ENCODE peak calls at places on chromosomes 3 and 15, in five cellular contexts. T is ovary, S is coronary artery, Y is caudate nucleus, L is keratinocyte. Z is an unnamed sample.

GRCh38 chr3:22159004-22159695 is 408.1 kb upstream of the ZNF385D start:
- DNase-seq in L (no peak), S (no peak), T (no peak), Y (no peak), Z (peak)

GRCh38 chr3:87006844-87007439 is 16.0 kb upstream of the VGLL3 start:
- DNase-seq in L (no peak), T (no peak), S (no peak), Y (no peak), Z (no peak)

GRCh38 chr3:192817053-192817452 is 89.7 kb upstream of the FGF12 start:
- DNase-seq in Y (no peak), L (no peak), T (no peak), S (no peak), Z (peak)

GRCh38 chr15:95287774-95288173 is 1042.7 kb upstream of the NR2F2 start:
- DNase-seq in S (no peak), Y (no peak), L (no peak), T (peak), Z (no peak)

GRCh38 chr3:45011756-45012441 is 14.2 kb upstream of the CLEC3B start:
- DNase-seq in T (peak), L (peak), S (peak), Y (no peak), Z (no peak)

GRCh38 chr3:94303897-94304296 is 241.0 kb downstream of the NSUN3 start:
- DNase-seq in S (no peak), T (peak), L (no peak), Y (peak), Z (no peak)

GRCh38 chr3:61666032-61666431 is 104.7 kb downstream of the PTPRG start:
- DNase-seq in S (no peak), L (no peak), Y (no peak), T (no peak), Z (no peak)

GRCh38 chr3:19173945-19174344 is 25.6 kb downstream of the KCNH8 start:
- DNase-seq in S (no peak), Y (no peak), T (no peak), L (no peak), Z (no peak)

GRCh38 chr15:59622289-59622688 is 10.7 kb downstream of the GCNT3 start:
- DNase-seq in T (peak), S (no peak), Y (no peak), L (peak), Z (peak)

GRCh38 chr3:128727485-128727884 is 1.5 kb downstream of the RAB7A start:
- DNase-seq in S (no peak), Y (no peak), L (no peak), T (no peak), Z (no peak)

GRCh38 chr3:9834520-9835380 is 9.1 kb downstream of the RPUSD3 start:
- DNase-seq in T (no peak), S (no peak), L (no peak), Y (no peak), Z (no peak)

GRCh38 chr15:62756326-62756994 is 286.1 kb upstream of the TPM1 start:
- DNase-seq in Y (peak), S (peak), T (no peak), L (no peak), Z (no peak)

GRCh38 chr3:128180446-128180845 is 27.2 kb downstream of the EEFSEC start:
- DNase-seq in L (no peak), Y (no peak), T (no peak), S (no peak), Z (no peak)

GRCh38 chr15:36579792-36580431 is 486 bp downstream of the CDIN1 start:
- DNase-seq in S (no peak), T (no peak), L (no peak), Y (no peak), Z (no peak)

GRCh38 chr3:64916192-64916798 is 228.5 kb upstream of the ADAMTS9 start:
- DNase-seq in S (no peak), L (no peak), T (peak), Y (no peak), Z (no peak)

GRCh38 chr3:45957606-45958005 is 14.3 kb downstream of the CXCR6 start:
- DNase-seq in Y (peak), L (no peak), S (no peak), T (no peak), Z (no peak)

GRCh38 chr3:159634414-159634813 is 354.2 kb upstream of the IL12A start:
- DNase-seq in T (no peak), L (no peak), S (no peak), Y (no peak), Z (no peak)

GRCh38 chr15:50365570-50365969 is 10.6 kb upstream of the GABPB1 start:
- DNase-seq in Y (no peak), L (no peak), S (no peak), T (no peak), Z (no peak)

GRCh38 chr3:45437388-45437787 is 49.0 kb downstream of the LARS2 start:
- DNase-seq in L (no peak), S (no peak), T (no peak), Y (no peak), Z (no peak)

GRCh38 chr15:38474155-38474757 is 20.3 kb downstream of the FAM98B start:
- DNase-seq in S (no peak), T (no peak), L (peak), Y (no peak), Z (peak)

GRCh38 chr3:38283810-38284775 is 2.0 kb downstream of the SLC22A14 start:
- DNase-seq in T (no peak), L (no peak), S (no peak), Y (no peak), Z (no peak)

GRCh38 chr3:27216955-27217552 is 152.1 kb downstream of the NEK10 start:
- DNase-seq in L (peak), Y (no peak), S (no peak), T (no peak), Z (peak)

GRCh38 chr15:36469567-36469966 is 109.9 kb upstream of the CDIN1 start:
- DNase-seq in L (no peak), T (no peak), S (no peak), Y (no peak), Z (no peak)

GRCh38 chr3:142706308-142707127 is 17.3 kb upstream of the TRPC1 start:
- DNase-seq in Y (no peak), S (no peak), T (no peak), L (no peak), Z (no peak)

GRCh38 chr15:45892182-45892581 is 257.4 kb downstream of the SQOR start:
- DNase-seq in T (no peak), L (no peak), Y (no peak), S (no peak), Z (no peak)

DNA sequence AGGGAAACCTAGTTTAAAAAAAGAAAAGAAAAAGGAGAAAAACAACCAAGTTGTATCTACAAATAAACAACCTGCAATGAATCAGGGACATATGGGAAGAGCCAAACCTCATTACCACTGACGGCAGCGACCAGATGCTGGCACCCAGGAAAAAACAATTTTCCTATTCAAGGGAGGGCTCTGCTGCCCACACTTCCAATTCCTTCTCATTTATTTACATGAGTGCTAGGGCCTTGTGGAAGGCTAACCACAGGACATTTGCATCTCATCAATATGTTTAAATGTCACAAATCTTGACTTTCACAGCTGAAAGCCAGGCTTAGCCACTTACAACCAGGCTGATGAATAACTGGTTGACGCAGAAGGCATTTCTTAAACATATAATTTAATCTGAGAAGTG is 36.0 kb downstream of the RFTN1 start:
- DNase-seq in T (no peak), S (no peak), Y (no peak), L (no peak), Z (no peak)
- H3K27ac ChIP-seq in T (no peak), S (no peak), Y (no peak), L (no peak), Z (no peak)

GRCh38 chr3:171813897-171814460 is 3.7 kb upstream of the PLD1 start:
- DNase-seq in L (no peak), S (no peak), T (no peak), Y (no peak), Z (no peak)

GRCh38 chr3:171821061-171821460 is 10.8 kb upstream of the PLD1 start:
- DNase-seq in L (no peak), T (no peak), S (no peak), Y (no peak), Z (no peak)

GRCh38 chr3:171813278-171813896 is 3.1 kb upstream of the PLD1 start:
- DNase-seq in Y (no peak), S (no peak), T (no peak), L (no peak), Z (no peak)

GRCh38 chr3:171815977-171816595 is 5.8 kb upstream of the PLD1 start:
- DNase-seq in Y (no peak), L (no peak), T (no peak), S (no peak), Z (no peak)

DNA sequence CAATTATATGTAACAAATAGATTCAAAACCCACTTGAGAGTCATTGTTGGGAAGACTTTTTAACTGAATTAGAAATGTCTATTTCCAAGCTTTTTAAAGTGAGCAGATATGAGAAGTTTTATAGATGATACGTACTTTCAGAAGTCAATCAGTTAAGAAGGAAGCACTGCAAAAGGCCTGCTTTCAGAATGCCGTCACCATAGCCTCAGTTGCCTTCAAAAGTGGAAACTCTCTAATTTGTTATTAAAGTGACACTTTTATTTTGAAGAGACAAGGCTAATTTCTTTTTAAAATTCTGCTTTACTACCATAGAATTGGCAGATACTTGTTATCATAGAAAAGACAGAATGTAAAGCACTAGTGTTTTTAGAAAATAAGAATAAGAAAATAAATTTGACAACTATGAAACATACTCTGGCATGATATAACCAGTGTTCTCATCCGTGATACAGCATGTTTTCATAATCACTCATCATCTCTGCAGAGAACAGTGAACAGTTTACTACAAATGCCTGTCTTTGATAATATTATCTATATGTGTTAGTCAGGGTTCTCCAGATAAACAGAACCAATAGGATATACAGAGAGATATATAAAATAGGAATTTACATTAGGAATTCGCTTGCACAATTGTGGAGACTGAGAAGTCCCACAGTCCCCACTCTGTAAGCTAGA is 6.9 kb upstream of the PLD1 start:
- DNase-seq in S (no peak), Y (no peak), L (no peak), T (no peak), Z (no peak)
- H3K27ac ChIP-seq in S (no peak), Y (no peak), L (no peak), T (no peak), Z (no peak)

GRCh38 chr3:24288538-24289236 is 206.0 kb downstream of the THRB start:
- DNase-seq in Y (peak), L (no peak), S (no peak), T (no peak), Z (no peak)
- H3K27ac ChIP-seq in Y (peak), L (no peak), S (peak), T (no peak), Z (no peak)

GRCh38 chr3:15347104-15347736 is 14.8 kb upstream of the SH3BP5 start:
- DNase-seq in Y (no peak), T (no peak), L (no peak), S (no peak), Z (no peak)
- H3K27ac ChIP-seq in Y (no peak), T (no peak), L (no peak), S (no peak), Z (no peak)

DNA sequence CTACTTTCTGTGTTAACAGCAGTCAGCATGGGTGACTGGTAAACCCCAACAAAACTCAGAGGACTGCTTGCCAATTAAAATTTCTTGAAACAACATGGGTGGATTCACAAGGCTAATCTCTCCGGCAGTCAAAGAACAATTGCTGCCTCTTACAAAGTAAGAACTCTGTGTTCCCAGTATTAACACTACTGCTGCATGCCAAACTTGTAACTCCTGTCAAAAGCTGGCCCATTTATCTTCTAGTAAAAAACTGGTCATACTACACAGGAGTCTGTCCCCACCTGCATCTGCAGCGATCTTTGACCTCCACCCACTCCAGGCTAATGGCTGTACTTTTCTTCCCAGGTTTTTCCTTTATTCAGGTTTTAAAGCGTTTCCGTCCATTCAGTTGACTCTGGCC is 8.7 kb upstream of the ZNF589 start:
- DNase-seq in L (no peak), T (no peak), S (no peak), Y (no peak), Z (no peak)
- H3K27ac ChIP-seq in L (no peak), T (no peak), S (peak), Y (no peak), Z (no peak)

GRCh38 chr15:82543155-82543554 is 2.9 kb upstream of the RPS17 start:
- DNase-seq in S (peak), L (no peak), T (no peak), Y (no peak), Z (no peak)
- H3K27ac ChIP-seq in S (no peak), L (no peak), T (no peak), Y (peak), Z (no peak)

GRCh38 chr15:79003896-79004295 is 59.0 kb upstream of the CTSH start:
- DNase-seq in S (no peak), L (no peak), T (no peak), Y (no peak), Z (no peak)
- H3K27ac ChIP-seq in S (no peak), L (peak), T (no peak), Y (no peak), Z (peak)

GRCh38 chr15:34582461-34583357 is 742 bp downstream of the GOLGA8B start:
- DNase-seq in Y (no peak), T (peak), L (peak), S (no peak), Z (no peak)

GRCh38 chr15:34584996-34585395 is 1.5 kb upstream of the GOLGA8B start:
- DNase-seq in L (no peak), T (no peak), Y (no peak), S (no peak), Z (no peak)

GRCh38 chr15:34584321-34584668 is 844 bp upstream of the GOLGA8B start:
- DNase-seq in S (no peak), Y (no peak), T (no peak), L (no peak), Z (no peak)

GRCh38 chr15:34581043-34581365 is 2.4 kb downstream of the GOLGA8B start:
- DNase-seq in T (no peak), L (no peak), Y (no peak), S (no peak), Z (no peak)

DNA sequence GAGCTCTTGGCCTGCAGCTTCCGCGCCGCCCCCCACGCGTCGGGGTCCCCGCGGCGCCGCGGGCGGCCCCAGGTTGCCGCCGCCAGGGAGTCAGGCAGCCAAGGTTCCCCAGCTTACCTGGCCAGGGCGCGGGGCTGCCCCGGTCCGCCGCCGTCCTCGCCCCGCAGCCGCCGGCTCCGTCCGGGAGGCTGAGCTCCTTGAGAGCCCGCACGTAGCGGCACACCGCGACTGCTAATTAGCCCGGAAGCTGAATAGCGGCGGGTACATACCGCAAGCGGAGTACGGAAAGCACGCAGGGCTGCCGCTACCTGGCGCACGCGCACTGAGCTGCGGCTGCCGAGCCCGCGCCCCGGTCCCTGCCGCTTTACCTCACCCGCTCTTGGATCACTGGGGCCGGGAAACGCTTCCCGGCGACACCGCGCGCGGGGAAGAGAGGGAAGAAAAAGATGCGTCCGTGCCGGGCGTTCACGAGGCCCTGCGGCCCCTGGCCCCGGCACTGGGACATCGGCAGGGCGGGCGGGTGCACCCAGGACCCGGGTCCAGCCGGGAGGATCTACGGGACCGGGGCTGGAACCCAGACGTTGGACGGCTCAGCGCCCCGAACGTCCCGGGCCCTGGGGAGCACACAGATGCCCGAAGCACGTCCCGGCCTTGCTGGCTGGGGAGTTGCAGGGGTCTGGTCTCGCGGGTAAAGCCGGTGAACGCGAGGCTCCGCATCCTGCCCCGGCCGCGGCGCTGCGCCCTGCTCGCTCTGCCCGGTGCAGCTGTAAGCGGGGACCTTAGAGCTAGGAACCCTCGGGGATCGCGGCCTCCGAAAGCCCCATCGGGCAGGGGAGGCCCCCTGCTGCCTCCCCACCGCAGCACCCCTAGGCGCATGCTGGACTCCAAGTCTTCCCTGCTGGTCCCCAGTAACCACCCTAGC is at the start of gene GOLGA8B:
- DNase-seq in L (peak), S (no peak), T (peak), Y (peak), Z (no peak)
- H3K27ac ChIP-seq in L (peak), S (peak), T (peak), Y (no peak), Z (peak)

DNA sequence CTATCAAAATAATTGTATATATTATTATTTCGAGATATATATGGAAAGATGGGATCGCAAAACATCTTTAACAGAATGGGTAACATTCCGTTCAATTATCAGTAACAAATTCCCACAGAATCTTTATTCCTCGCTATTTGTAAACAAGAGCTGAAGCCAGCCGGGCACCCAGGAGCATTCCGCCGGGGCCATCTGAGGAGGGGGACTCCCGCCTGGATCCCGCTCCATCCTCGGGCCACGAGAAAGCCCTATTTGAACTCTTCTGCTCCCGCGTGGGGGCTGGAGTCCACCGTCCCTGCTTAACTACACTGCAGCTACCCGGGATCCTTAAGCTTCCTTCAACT is 698 bp downstream of the GPR176 start:
- DNase-seq in T (no peak), S (no peak), L (no peak), Y (no peak), Z (no peak)
- H3K27ac ChIP-seq in T (no peak), S (peak), L (peak), Y (no peak), Z (peak)

Z was measured in epithelial cell of prostate.